ENCODE peak calls at places on chromosomes 4 and X, in four cellular contexts. One of them, this sample, is unnamed.
A peak's percentile ranks its signal among the peaks of the same experiment; 100 is the strongest.

GRCh38 chr4:46370531-46370930 is 19.4 kb downstream of the GABRA2 start:
- DNase-seq in mesendoderm: no peak
- DNase-seq in astrocyte: no peak
- DNase-seq in bronchial epithelial cell: no peak
- DNase-seq in this sample: no peak

GRCh38 chr4:123477804-123478209 is 81.2 kb downstream of the SPRY1 start:
- DNase-seq in mesendoderm: no peak
- DNase-seq in astrocyte: peak; percentile 66
- DNase-seq in bronchial epithelial cell: no peak
- DNase-seq in this sample: peak; percentile 75

GRCh38 chr4:8555716-8556115 is 24.5 kb upstream of the GPR78 start:
- DNase-seq in mesendoderm: no peak
- DNase-seq in astrocyte: no peak
- DNase-seq in bronchial epithelial cell: no peak
- DNase-seq in this sample: no peak

GRCh38 chrX:2614911-2615310 is 76.2 kb upstream of the CD99 start:
- DNase-seq in mesendoderm: peak; percentile 94
- DNase-seq in astrocyte: peak; percentile 75
- DNase-seq in bronchial epithelial cell: peak; percentile 59
- DNase-seq in this sample: peak; percentile 66

GRCh38 chr4:100075056-100075455 is 115.2 kb downstream of the DDIT4L start:
- DNase-seq in mesendoderm: no peak
- DNase-seq in astrocyte: peak; percentile 60
- DNase-seq in bronchial epithelial cell: no peak
- DNase-seq in this sample: peak; percentile 27

GRCh38 chrX:18873189-18873791 is 110.6 kb downstream of the PHKA2 start:
- DNase-seq in mesendoderm: no peak
- DNase-seq in astrocyte: peak; percentile 69
- DNase-seq in bronchial epithelial cell: peak; percentile 56
- DNase-seq in this sample: peak; percentile 51

GRCh38 chr4:119750771-119751170 is 122.2 kb upstream of the PDE5A start:
- DNase-seq in mesendoderm: no peak
- DNase-seq in astrocyte: peak; percentile 93
- DNase-seq in bronchial epithelial cell: no peak
- DNase-seq in this sample: no peak

GRCh38 chrX:15579778-15580747 is 20.7 kb downstream of the ACE2 start:
- DNase-seq in mesendoderm: peak; percentile 16
- DNase-seq in astrocyte: peak; percentile 63
- DNase-seq in bronchial epithelial cell: peak; percentile 65
- DNase-seq in this sample: peak; percentile 24

DNA sequence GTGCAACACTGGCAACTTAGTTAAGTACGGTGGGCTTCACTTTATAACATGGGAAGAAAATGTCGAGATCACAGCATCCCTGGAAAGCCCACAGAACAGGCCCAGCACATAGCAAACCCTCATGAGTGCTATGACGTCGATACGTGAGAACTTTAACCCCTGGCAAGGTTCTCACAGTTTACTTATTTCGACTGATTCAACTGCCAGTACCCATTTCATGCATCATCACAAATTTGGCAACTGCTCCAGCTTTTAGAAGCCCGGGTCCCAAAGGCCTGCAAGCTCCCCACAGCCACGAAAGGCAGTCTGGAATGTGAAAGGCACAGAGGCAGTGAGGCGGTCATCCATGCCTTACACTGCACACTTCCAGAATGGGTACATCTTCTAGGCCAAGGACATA is 41.2 kb downstream of the RELL1 start:
- DNase-seq in mesendoderm: no peak
- DNase-seq in astrocyte: peak; percentile 65
- DNase-seq in bronchial epithelial cell: no peak
- DNase-seq in this sample: peak; percentile 65
- H3K36me3 ChIP-seq in mesendoderm: no peaks in the 10 kb centered on the region
- H3K36me3 ChIP-seq in astrocyte: peaks cover 5% of the 10 kb centered on the region
- H3K36me3 ChIP-seq in bronchial epithelial cell: no peaks in the 10 kb centered on the region
- H3K36me3 ChIP-seq in this sample: no peaks in the 10 kb centered on the region

GRCh38 chr4:6873792-6874461 is 35.7 kb upstream of the TBC1D14 start:
- DNase-seq in mesendoderm: peak; percentile 70
- DNase-seq in astrocyte: peak; percentile 23
- DNase-seq in bronchial epithelial cell: peak; percentile 58
- DNase-seq in this sample: peak; percentile 64
- H3K36me3 ChIP-seq in mesendoderm: peaks cover 5% of the 10 kb centered on the region
- H3K36me3 ChIP-seq in astrocyte: peaks cover 33% of the 10 kb centered on the region
- H3K36me3 ChIP-seq in bronchial epithelial cell: peaks cover 29% of the 10 kb centered on the region
- H3K36me3 ChIP-seq in this sample: peaks cover 37% of the 10 kb centered on the region

GRCh38 chr4:39865280-39865679 is 112.4 kb downstream of the PDS5A start:
- DNase-seq in mesendoderm: no peak
- DNase-seq in astrocyte: no peak
- DNase-seq in bronchial epithelial cell: no peak
- DNase-seq in this sample: no peak
- H3K36me3 ChIP-seq in mesendoderm: peaks cover 1% of the 10 kb centered on the region
- H3K36me3 ChIP-seq in astrocyte: peaks cover 31% of the 10 kb centered on the region
- H3K36me3 ChIP-seq in bronchial epithelial cell: peaks cover 1% of the 10 kb centered on the region
- H3K36me3 ChIP-seq in this sample: peaks cover 30% of the 10 kb centered on the region

GRCh38 chrX:290476-291166 is 9.4 kb downstream of the PLCXD1 start:
- DNase-seq in mesendoderm: no peak
- DNase-seq in astrocyte: no peak
- DNase-seq in bronchial epithelial cell: no peak
- DNase-seq in this sample: no peak

GRCh38 chrX:298993-299392 is 17.8 kb downstream of the PLCXD1 start:
- DNase-seq in mesendoderm: no peak
- DNase-seq in astrocyte: no peak
- DNase-seq in bronchial epithelial cell: no peak
- DNase-seq in this sample: no peak

GRCh38 chrX:291411-291901 is 10.3 kb downstream of the PLCXD1 start:
- DNase-seq in mesendoderm: no peak
- DNase-seq in astrocyte: no peak
- DNase-seq in bronchial epithelial cell: no peak
- DNase-seq in this sample: no peak

GRCh38 chrX:292900-293897 is 12.0 kb downstream of the PLCXD1 start:
- DNase-seq in mesendoderm: no peak
- DNase-seq in astrocyte: no peak
- DNase-seq in bronchial epithelial cell: no peak
- DNase-seq in this sample: no peak

GRCh38 chrX:295136-295535 is 14.0 kb downstream of the PLCXD1 start:
- DNase-seq in mesendoderm: no peak
- DNase-seq in astrocyte: no peak
- DNase-seq in bronchial epithelial cell: no peak
- DNase-seq in this sample: no peak
- H3K36me3 ChIP-seq in mesendoderm: peaks cover 25% of the 10 kb centered on the region
- H3K36me3 ChIP-seq in astrocyte: peaks cover 9% of the 10 kb centered on the region
- H3K36me3 ChIP-seq in bronchial epithelial cell: peaks cover 16% of the 10 kb centered on the region
- H3K36me3 ChIP-seq in this sample: peaks cover 14% of the 10 kb centered on the region

This sample was measured in brain microvascular endothelial cell.